ENCODE peak calls at places on chromosomes 1 and 21, in four cellular contexts. B is GM13976, H is GM12878, W is HCT116. J is an unnamed sample.
A peak's percentile ranks its signal among the peaks of the same experiment; 100 is the strongest.

GRCh38 chr21:16162953-16163352 is 433.2 kb downstream of the USP25 start:
- DNase-seq in W (no peak), B (no peak), H (no peak), J (no peak)

GRCh38 chr1:182080955-182081582 is 19.6 kb upstream of the ZNF648 start:
- DNase-seq in B (peak; percentile 75), H (no peak), W (peak; percentile 29), J (no peak)

GRCh38 chr1:47338249-47339077 is 4.9 kb downstream of the CMPK1 start:
- DNase-seq in W (no peak), H (no peak), B (no peak), J (no peak)

GRCh38 chr21:44455524-44456206 is 355 bp downstream of the LRRC3 start:
- DNase-seq in B (peak; percentile 74), W (no peak), H (no peak), J (peak; percentile 50)

GRCh38 chr1:910881-911721 is 12.6 kb upstream of the SAMD11 start:
- DNase-seq in W (no peak), B (no peak), H (no peak), J (peak; percentile 2)

GRCh38 chr1:60972841-60973364 is 109.5 kb upstream of the NFIA start:
- DNase-seq in W (no peak), H (no peak), B (no peak), J (no peak)

GRCh38 chr1:204017032-204017431 is 55.9 kb upstream of the SOX13 start:
- DNase-seq in H (no peak), W (no peak), B (no peak), J (no peak)

GRCh38 chr1:156160744-156161181 is 7.4 kb downstream of the SEMA4A start:
- DNase-seq in W (no peak), H (no peak), B (peak; percentile 73), J (no peak)

GRCh38 chr1:17212487-17213121 is 7.7 kb downstream of the PADI1 start:
- DNase-seq in B (no peak), W (no peak), H (no peak), J (no peak)

GRCh38 chr21:17612023-17612564 is 607 bp downstream of the BTG3 start:
- DNase-seq in W (no peak), H (no peak), B (no peak), J (peak; percentile 54)

GRCh38 chr1:245765241-245766000 is 610.6 kb downstream of the KIF26B start:
- DNase-seq in H (no peak), W (no peak), B (no peak), J (no peak)

GRCh38 chr1:12028248-12028647 is 8.9 kb downstream of the MIIP start:
- DNase-seq in B (no peak), W (no peak), H (no peak), J (no peak)

GRCh38 chr1:11384170-11384554 is 94.8 kb upstream of the DISP3 start:
- DNase-seq in B (no peak), W (no peak), H (peak; percentile 23), J (no peak)

GRCh38 chr21:41411449-41412089 is 14.5 kb upstream of the MX1 start:
- DNase-seq in W (no peak), B (no peak), H (peak; percentile 40), J (no peak)

GRCh38 chr1:68149110-68149798 is 83.1 kb downstream of the WLS start:
- DNase-seq in W (no peak), B (no peak), H (no peak), J (no peak)

GRCh38 chr21:44529503-44530125 is 10.4 kb downstream of the KRTAP10-1 start:
- DNase-seq in H (no peak), B (peak; percentile 35), W (no peak), J (no peak)

GRCh38 chr1:232011961-232012360 is 385.4 kb downstream of the DISC1 start:
- DNase-seq in H (no peak), W (no peak), B (no peak), J (no peak)

GRCh38 chr1:902023-902422 is 21.7 kb upstream of the SAMD11 start:
- DNase-seq in W (no peak), H (no peak), B (peak; percentile 14), J (no peak)

GRCh38 chr1:148372731-148373130 is 110.4 kb downstream of the PPIAL4G start:
- DNase-seq in H (no peak), B (no peak), W (no peak), J (no peak)

GRCh38 chr1:119147626-119148180 is 7.2 kb upstream of the WARS2 start:
- DNase-seq in W (no peak), H (no peak), B (no peak), J (no peak)

GRCh38 chr1:208652300-208653160 is 408.3 kb upstream of the PLXNA2 start:
- DNase-seq in H (peak; percentile 8), W (peak; percentile 23), B (peak; percentile 70), J (no peak)

GRCh38 chr1:14740466-14740865 is 142.0 kb downstream of the KAZN start:
- DNase-seq in H (no peak), W (no peak), B (no peak), J (no peak)

GRCh38 chr1:147794570-147794969 is 34.2 kb upstream of the GJA5 start:
- DNase-seq in B (no peak), W (no peak), H (no peak), J (no peak)

GRCh38 chr1:213014642-213015041 is 1.0 kb downstream of the ANGEL2 start:
- DNase-seq in B (no peak), W (no peak), H (no peak), J (no peak)

GRCh38 chr1:89523597-89524368 is 846 bp upstream of the LRRC8B start:
- DNase-seq in H (no peak), W (peak; percentile 40), B (peak; percentile 59), J (no peak)

GRCh38 chr1:97042551-97042950 is 321.0 kb downstream of the PTBP2 start:
- DNase-seq in B (no peak), H (no peak), W (no peak), J (no peak)

GRCh38 chr1:109570414-109570813 is 22.0 kb downstream of the GNAI3 start:
- DNase-seq in B (no peak), H (no peak), W (no peak), J (no peak)

GRCh38 chr21:45982758-45983731 is 1.5 kb downstream of the COL6A1 start:
- DNase-seq in H (no peak), B (no peak), W (no peak), J (no peak)

GRCh38 chr1:147834810-147835209 is 67.8 kb upstream of the GJA8 start:
- DNase-seq in B (no peak), H (no peak), W (no peak), J (no peak)

GRCh38 chr21:34865922-34866271 is 183.2 kb downstream of the RUNX1 start:
- DNase-seq in B (peak; percentile 75), W (no peak), H (peak; percentile 74), J (no peak)

GRCh38 chr21:36330904-36331303 is 10.9 kb downstream of the MORC3 start:
- DNase-seq in B (peak; percentile 65), H (peak; percentile 16), W (peak; percentile 27), J (no peak)

GRCh38 chr1:208270679-208271111 is 26.5 kb upstream of the PLXNA2 start:
- DNase-seq in W (no peak), H (no peak), B (no peak), J (no peak)

GRCh38 chr1:219708919-219709318 is 96.0 kb upstream of the ZC3H11B start:
- DNase-seq in B (no peak), W (no peak), H (no peak), J (no peak)

GRCh38 chr1:101039245-101039644 is 13.7 kb upstream of the DPH5 start:
- DNase-seq in W (no peak), B (no peak), H (no peak), J (no peak)

GRCh38 chr1:163701783-163702182 is 380.0 kb downstream of the NUF2 start:
- DNase-seq in B (no peak), H (no peak), W (no peak), J (no peak)
- TF ChIP-seq CTCF in B (no peak), H (no peak), W (peak; percentile 5), J (no peak)

DNA sequence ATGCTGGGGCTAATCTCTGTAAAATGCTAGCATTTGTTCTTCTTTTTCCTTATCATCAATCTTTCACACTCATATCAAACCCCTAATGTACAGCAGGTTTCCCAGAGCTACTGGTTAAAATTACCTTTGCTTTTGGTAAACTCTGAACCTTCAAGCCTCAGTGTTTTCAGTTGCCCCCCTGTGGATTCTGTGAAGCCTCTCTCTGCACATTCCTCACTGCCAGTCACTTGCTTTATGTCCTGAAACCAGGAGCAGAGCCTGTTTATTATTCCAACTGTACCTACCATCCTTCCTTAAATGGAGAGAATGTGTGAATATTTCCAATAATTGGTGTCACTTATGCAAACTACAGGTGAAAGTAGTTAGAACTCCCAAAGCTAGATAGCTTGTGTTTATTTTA is 134.2 kb downstream of the NEK7 start:
- DNase-seq in B (no peak), H (no peak), W (no peak), J (no peak)
- TF ChIP-seq CTCF in B (no peak), H (no peak), W (no peak), J (no peak)

DNA sequence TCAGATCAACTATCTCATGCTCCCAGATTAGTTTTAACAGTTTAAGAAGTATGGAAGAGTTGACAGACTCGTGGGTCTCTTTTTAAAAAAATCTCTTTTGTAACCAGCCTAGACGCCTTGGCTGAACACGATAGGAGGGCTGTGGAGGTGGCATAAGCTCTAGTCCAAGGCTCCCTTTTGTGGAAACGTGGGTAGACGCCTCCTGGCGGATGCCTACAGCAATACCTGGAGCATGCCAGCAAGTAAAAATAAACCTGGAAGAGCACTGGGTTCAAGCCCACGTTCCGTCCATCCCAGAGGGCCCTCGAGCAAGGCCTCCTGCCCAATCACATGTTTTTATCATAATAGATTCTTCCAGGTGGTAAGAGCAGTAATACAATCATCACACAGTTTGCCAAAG is 87.9 kb downstream of the RGS7 start:
- DNase-seq in W (no peak), H (no peak), B (no peak), J (no peak)
- TF ChIP-seq CTCF in W (no peak), H (peak; percentile 18), B (peak; percentile 3), J (peak; percentile 31)

GRCh38 chr1:160607051-160608032 is 28.0 kb upstream of the CD84 start:
- DNase-seq in B (peak; percentile 46), W (peak; percentile 68), H (peak; percentile 90), J (peak; percentile 47)

GRCh38 chr1:160606611-160607010 is 27.3 kb upstream of the CD84 start:
- DNase-seq in B (no peak), H (no peak), W (no peak), J (no peak)

GRCh38 chr1:160608057-160608456 is 28.8 kb upstream of the CD84 start:
- DNase-seq in H (no peak), W (no peak), B (no peak), J (no peak)

GRCh38 chr1:160605205-160605604 is 25.9 kb upstream of the CD84 start:
- DNase-seq in B (no peak), W (no peak), H (no peak), J (no peak)

DNA sequence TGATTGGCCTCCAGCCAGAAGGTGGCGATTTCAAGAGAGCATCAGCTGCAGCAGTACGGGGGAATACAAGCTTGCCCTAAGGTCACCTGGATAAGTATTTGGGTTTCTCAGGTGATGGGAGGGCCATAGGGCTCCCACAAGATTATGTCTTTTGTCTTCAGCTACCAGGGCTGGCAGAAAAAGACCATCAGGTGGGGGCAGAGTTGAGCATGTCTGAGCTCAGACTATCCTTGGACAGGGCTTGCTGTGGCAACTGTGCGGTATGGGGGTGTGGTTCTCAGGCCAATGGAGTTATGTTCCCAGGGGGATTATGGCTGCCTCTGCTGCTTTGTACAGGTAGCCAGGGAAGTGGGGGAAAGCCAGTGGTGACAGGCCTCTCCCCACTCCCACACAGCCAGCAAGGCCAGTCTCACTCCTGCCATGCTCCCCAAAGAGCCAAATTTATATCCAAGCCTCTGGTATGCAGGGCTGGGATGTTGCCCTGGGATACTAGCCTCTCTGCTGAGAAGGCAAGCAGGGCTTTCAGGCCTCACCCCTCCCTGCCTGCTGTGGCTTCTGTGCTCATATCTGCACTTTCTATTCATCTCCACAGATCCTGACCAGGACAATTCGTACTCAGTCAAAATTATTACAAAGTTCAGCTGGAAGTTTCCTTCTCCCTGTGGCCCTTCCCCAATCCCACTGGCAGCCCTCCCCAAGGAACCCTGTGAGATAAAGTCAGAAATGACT is 26.7 kb upstream of the CD84 start:
- DNase-seq in H (no peak), W (no peak), B (no peak), J (no peak)
- TF ChIP-seq CTCF in H (peak; percentile 14), W (no peak), B (no peak), J (peak; percentile 32)

J was measured in GM06990.